ENCODE peak calls at places on chromosome 10, in seven cellular contexts. G is GM12891, V is transverse colon, A is ovary, K is NB4, H is gastrocnemius medialis, I is upper lobe of left lung. U is an unnamed sample.

GRCh38 chr10:93199221-93199681 is 125.6 kb downstream of the CYP26A1 start:
- DNase-seq in G (no peak), I (no peak), H (peak), A (peak), V (peak), K (peak), U (no peak)

GRCh38 chr10:77179015-77179695 is 458.5 kb downstream of the KCNMA1 start:
- DNase-seq in H (peak), I (no peak), V (peak), A (peak), K (no peak), G (no peak), U (peak)

GRCh38 chr10:86258940-86259339 is 107.7 kb downstream of the GRID1 start:
- DNase-seq in A (no peak), H (no peak), K (no peak), G (no peak), V (no peak), I (no peak), U (no peak)

GRCh38 chr10:57964371-57964770 is 303.3 kb downstream of the IPMK start:
- DNase-seq in G (no peak), H (no peak), V (no peak), A (no peak), I (no peak), K (no peak), U (peak)

GRCh38 chr10:126691456-126691855 is 21.0 kb upstream of the C10orf90 start:
- DNase-seq in V (no peak), H (no peak), I (no peak), G (no peak), K (no peak), A (no peak), U (no peak)

GRCh38 chr10:99758241-99758891 is 24.1 kb upstream of the ABCC2 start:
- DNase-seq in I (no peak), H (no peak), G (no peak), K (no peak), V (no peak), A (no peak), U (no peak)

GRCh38 chr10:91201213-91201996 is 19.1 kb upstream of the PCGF5 start:
- DNase-seq in A (no peak), G (no peak), I (no peak), V (no peak), K (peak), H (no peak), U (no peak)

GRCh38 chr10:62130948-62131347 is 137.7 kb downstream of the RTKN2 start:
- DNase-seq in K (no peak), H (no peak), A (no peak), V (no peak), I (no peak), G (no peak), U (peak)

GRCh38 chr10:43112608-43112961 is 25.7 kb upstream of the CSGALNACT2 start:
- DNase-seq in G (no peak), V (no peak), I (no peak), A (no peak), K (no peak), H (no peak), U (no peak)

GRCh38 chr10:70348228-70348850 is 34.1 kb downstream of the LRRC20 start:
- DNase-seq in H (no peak), I (no peak), G (no peak), A (no peak), V (no peak), K (peak), U (peak)

GRCh38 chr10:44913312-44914079 is 2.4 kb downstream of the TMEM72 start:
- DNase-seq in K (peak), I (no peak), H (no peak), A (no peak), G (no peak), V (no peak), U (no peak)

GRCh38 chr10:101760510-101760909 is 15.4 kb downstream of the FGF8 start:
- DNase-seq in V (no peak), G (no peak), K (no peak), A (no peak), I (no peak), H (no peak), U (no peak)

GRCh38 chr10:100775346-100775745 is 30.0 kb downstream of the PAX2 start:
- DNase-seq in K (no peak), G (no peak), I (no peak), V (no peak), A (no peak), H (no peak), U (peak)

GRCh38 chr10:71697938-71698709 is 21.5 kb downstream of the C10orf105 start:
- DNase-seq in G (no peak), A (no peak), V (no peak), K (no peak), I (no peak), H (no peak), U (no peak)

GRCh38 chr10:116766241-116767198 is 24.2 kb upstream of the HSPA12A start:
- DNase-seq in V (no peak), A (no peak), I (no peak), G (no peak), H (no peak), K (no peak), U (no peak)

GRCh38 chr10:58180633-58181032 is 87.1 kb downstream of the IPMK start:
- DNase-seq in G (no peak), V (no peak), A (no peak), I (no peak), K (no peak), H (no peak), U (no peak)

GRCh38 chr10:31607481-31607880 is 288.5 kb downstream of the ZEB1 start:
- DNase-seq in V (no peak), A (no peak), G (no peak), K (no peak), H (no peak), I (no peak), U (no peak)

GRCh38 chr10:24324651-24325050 is 115.7 kb downstream of the KIAA1217 start:
- DNase-seq in I (no peak), A (no peak), V (no peak), G (no peak), K (no peak), H (no peak), U (no peak)

GRCh38 chr10:32957341-32958084 is 517 bp downstream of the ITGB1 start:
- DNase-seq in A (peak), G (no peak), I (peak), V (peak), K (peak), H (peak), U (no peak)

GRCh38 chr10:33487014-33487776 is 152.7 kb upstream of the NRP1 start:
- DNase-seq in I (no peak), H (no peak), A (no peak), G (peak), V (no peak), K (peak), U (peak)

GRCh38 chr10:113038985-113039384 is 88.9 kb downstream of the TCF7L2 start:
- DNase-seq in H (no peak), A (no peak), V (no peak), I (no peak), G (no peak), K (no peak), U (no peak)

GRCh38 chr10:69994262-69994661 is 58.4 kb upstream of the MACROH2A2 start:
- DNase-seq in G (peak), A (no peak), K (peak), V (peak), H (peak), I (no peak), U (peak)

GRCh38 chr10:125273023-125273422 is 112.7 kb upstream of the CTBP2 start:
- DNase-seq in A (no peak), V (no peak), G (no peak), K (no peak), H (no peak), I (no peak), U (no peak)

GRCh38 chr10:61391281-61391680 is 61.9 kb downstream of the TMEM26 start:
- DNase-seq in A (no peak), K (no peak), V (no peak), I (no peak), H (no peak), G (no peak), U (no peak)

GRCh38 chr10:22557321-22557720 is 157.1 kb downstream of the PIP4K2A start:
- DNase-seq in V (no peak), K (no peak), I (no peak), A (no peak), H (no peak), G (no peak), U (no peak)

GRCh38 chr10:96671207-96671890 is 49.0 kb downstream of the PIK3AP1 start:
- DNase-seq in K (no peak), G (no peak), V (no peak), H (no peak), A (no peak), I (no peak), U (no peak)

GRCh38 chr10:11320809-11321520 is 290.5 kb downstream of the USP6NL start:
- DNase-seq in V (no peak), I (peak), K (no peak), A (no peak), G (no peak), H (no peak), U (no peak)
- TF ChIP-seq POLR2A in V (no peak), I (no peak), K (no peak), A (no peak), G (no peak), H (no peak), U (no peak)

DNA sequence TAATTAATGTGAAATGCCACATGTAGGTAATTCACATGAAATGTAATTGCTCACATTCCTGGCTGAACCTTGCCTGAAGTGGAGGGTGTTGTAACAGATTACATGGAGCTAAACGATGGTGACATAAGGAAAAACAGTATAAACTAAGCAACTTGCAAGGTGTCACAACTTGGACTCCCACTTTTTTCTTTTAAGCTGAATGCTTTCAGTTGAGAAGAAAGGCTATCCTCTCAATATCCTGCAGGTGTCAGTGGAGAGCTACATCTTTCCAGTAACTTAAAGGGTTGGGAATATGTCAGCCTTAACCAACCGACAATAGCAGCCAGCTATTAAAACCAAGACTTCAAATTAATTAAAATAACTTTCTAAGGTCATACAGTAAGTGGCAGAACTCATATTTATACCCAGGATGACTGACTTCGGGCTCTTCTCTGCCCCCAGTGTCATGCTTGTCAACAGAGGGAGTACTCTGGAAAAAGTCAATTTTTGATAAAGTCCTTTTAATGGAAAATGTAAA is 33.7 kb downstream of the NRBF2 start:
- DNase-seq in H (no peak), A (no peak), I (no peak), G (no peak), K (peak), V (no peak), U (no peak)
- TF ChIP-seq POLR2A in H (no peak), A (no peak), I (no peak), G (no peak), K (no peak), V (no peak), U (no peak)

GRCh38 chr10:80535671-80536360 is 1.9 kb upstream of the SH2D4B start:
- DNase-seq in H (no peak), V (peak), K (peak), G (peak), A (peak), I (peak), U (no peak)
- TF ChIP-seq POLR2A in H (no peak), V (peak), K (peak), G (peak), A (no peak), I (peak), U (no peak)

DNA sequence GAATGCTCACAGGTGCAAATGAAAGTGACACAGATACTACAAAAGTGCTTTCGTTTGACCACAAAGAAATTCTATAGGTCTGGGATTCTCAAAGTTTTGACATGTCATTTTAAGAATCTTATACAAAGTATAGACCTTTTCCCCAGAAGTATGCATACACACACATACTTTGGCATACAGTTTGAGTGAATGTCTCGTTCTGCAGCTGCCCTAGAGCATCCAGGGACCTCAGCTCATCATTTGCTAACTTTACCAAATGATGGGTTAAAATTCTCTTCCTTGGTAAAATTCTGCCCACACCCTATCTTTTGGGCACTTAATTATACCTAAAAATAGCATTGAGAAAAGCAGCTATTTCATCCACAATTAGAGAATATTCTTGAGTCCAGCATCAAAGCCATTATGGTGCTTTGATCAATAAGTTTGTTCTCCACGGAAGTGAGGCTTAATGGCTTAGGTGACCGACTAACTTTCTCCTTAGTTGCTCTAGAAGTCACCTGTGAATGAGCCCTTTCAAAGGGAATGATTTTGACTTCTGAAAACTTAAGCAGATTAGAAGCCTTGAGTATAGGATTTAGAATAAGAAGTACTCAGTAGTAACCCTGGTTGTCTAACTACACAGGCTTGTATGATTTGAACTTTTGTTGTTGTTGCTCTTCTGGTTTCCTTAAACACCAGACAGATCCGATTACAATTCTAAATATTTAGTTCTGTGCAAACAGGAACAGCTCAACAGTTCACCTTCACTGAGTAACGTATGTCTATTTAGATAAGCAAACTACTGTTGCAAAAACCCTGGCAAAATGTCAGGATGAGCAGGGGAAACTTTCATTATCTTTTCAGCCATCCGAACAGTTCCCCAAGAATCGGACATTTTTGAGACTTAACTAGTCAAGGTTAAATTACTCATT is 70.6 kb downstream of the CNNM2 start:
- DNase-seq in K (no peak), H (no peak), I (no peak), A (no peak), G (no peak), V (no peak), U (no peak)
- TF ChIP-seq POLR2A in K (no peak), H (no peak), I (no peak), A (no peak), G (no peak), V (no peak), U (no peak)

GRCh38 chr10:59711871-59712491 is 2.3 kb upstream of the SLC16A9 start:
- DNase-seq in A (no peak), I (no peak), V (no peak), K (no peak), H (no peak), G (no peak), U (no peak)

GRCh38 chr10:59713196-59713821 is 3.7 kb upstream of the SLC16A9 start:
- DNase-seq in I (no peak), V (no peak), K (no peak), H (no peak), A (no peak), G (no peak), U (no peak)

GRCh38 chr10:59708816-59709471 is 706 bp downstream of the SLC16A9 start:
- DNase-seq in H (peak), G (peak), I (peak), K (no peak), V (peak), A (peak), U (no peak)

GRCh38 chr10:59706851-59707797 is 2.5 kb downstream of the SLC16A9 start:
- DNase-seq in G (no peak), A (no peak), I (no peak), H (no peak), K (no peak), V (no peak), U (no peak)

DNA sequence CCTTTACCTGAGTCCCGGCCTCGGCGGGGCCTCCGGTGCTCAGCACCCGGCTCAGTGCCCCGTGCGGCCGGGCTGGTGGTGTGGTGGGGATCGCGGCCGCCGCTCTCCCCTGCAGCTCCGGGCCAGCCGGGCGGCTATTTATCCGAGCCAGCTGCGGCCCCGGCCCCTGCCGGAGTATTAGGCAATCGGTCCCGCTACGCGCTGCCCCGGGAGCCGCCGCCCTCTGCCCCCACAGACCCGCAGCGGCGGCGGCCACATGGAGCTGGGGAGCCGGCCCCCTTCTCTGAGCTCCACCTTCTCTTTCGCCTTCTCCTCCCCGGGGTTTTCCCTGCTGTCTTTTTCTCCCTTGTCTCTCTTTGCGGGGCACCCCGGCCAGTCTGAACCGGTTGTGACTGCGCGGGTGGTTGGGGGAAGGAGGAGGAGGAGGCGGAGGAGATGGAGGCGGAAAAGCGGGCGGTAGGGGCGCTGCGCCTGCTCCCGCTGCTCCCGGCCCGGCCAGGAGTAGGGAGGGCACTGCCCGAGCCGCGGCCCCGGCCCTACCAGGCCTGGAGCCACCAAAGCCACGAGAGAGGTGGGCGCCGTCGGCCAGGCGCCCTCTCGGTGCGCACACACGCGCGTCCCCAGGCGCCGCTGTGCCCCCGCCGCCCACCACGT is at the start of gene SLC16A9:
- DNase-seq in H (peak), I (peak), G (peak), A (peak), V (peak), K (peak), U (peak)
- TF ChIP-seq POLR2A in H (no peak), I (no peak), G (no peak), A (peak), V (peak), K (peak), U (no peak)

GRCh38 chr10:129933456-129934092 is 30.5 kb downstream of the EBF3 start:
- DNase-seq in G (no peak), A (no peak), K (no peak), I (peak), H (no peak), V (no peak), U (no peak)

GRCh38 chr10:129934196-129934925 is 29.7 kb downstream of the EBF3 start:
- DNase-seq in I (no peak), A (no peak), K (no peak), H (no peak), G (no peak), V (no peak), U (no peak)

GRCh38 chr10:129932996-129933395 is 31.1 kb downstream of the EBF3 start:
- DNase-seq in G (no peak), V (no peak), A (no peak), K (no peak), H (no peak), I (no peak), U (no peak)

GRCh38 chr10:129929343-129930297 is 34.5 kb downstream of the EBF3 start:
- DNase-seq in V (no peak), G (no peak), K (no peak), A (no peak), I (no peak), H (no peak), U (no peak)

DNA sequence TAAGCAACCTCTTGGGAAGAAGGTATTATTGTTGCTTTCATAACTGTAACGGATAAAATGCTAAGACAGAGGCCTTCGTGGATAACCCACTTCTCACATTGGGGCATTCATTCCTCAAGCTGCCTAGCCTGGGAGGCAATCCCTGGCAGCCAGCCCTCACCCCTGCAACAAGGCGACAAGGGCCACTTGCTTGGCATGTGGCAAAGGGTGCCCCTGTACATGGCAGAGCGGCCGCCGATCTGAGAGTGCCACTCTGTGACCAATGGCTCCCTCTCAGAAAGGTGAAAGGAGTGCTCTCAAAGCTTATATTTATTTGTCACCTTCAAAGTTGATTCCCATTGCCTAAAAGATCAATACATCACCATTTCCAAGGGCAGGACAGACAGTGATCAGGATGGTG is 31.9 kb downstream of the EBF3 start:
- DNase-seq in K (no peak), H (no peak), I (peak), V (no peak), G (no peak), A (no peak), U (no peak)
- TF ChIP-seq POLR2A in K (no peak), H (no peak), I (no peak), V (no peak), G (no peak), A (no peak), U (no peak)